ENCODE peak calls at places on chromosomes 3 and 15, in four cellular contexts. One of them, this sample, is unnamed.

GRCh38 chr3:13566462-13566748 is 17.5 kb downstream of the FBLN2 start:
- DNase-seq in K562: no peak
- DNase-seq in GM12878: no peak
- DNase-seq in HepG2: no peak
- DNase-seq in this sample: no peak

GRCh38 chr15:85582719-85583089 is 202.3 kb downstream of the AKAP13 start:
- DNase-seq in K562: peak; percentile 53
- DNase-seq in GM12878: peak; percentile 28
- DNase-seq in HepG2: no peak
- DNase-seq in this sample: no peak

GRCh38 chr3:59809750-59810444 is 760.1 kb upstream of the CFAP20DC start:
- DNase-seq in K562: no peak
- DNase-seq in GM12878: no peak
- DNase-seq in HepG2: no peak
- DNase-seq in this sample: no peak

GRCh38 chr3:127525373-127525772 is 65.2 kb downstream of the TPRA1 start:
- DNase-seq in K562: peak; percentile 45
- DNase-seq in GM12878: no peak
- DNase-seq in HepG2: peak; percentile 27
- DNase-seq in this sample: no peak

GRCh38 chr15:75955720-75956119 is 52.0 kb downstream of the FBXO22 start:
- DNase-seq in K562: no peak
- DNase-seq in GM12878: no peak
- DNase-seq in HepG2: no peak
- DNase-seq in this sample: no peak

GRCh38 chr15:82317091-82317489 is 32.2 kb downstream of the GOLGA6L10 start:
- DNase-seq in K562: peak; percentile 45
- DNase-seq in GM12878: no peak
- DNase-seq in HepG2: no peak
- DNase-seq in this sample: no peak

GRCh38 chr15:97745481-97746071 is 214.9 kb upstream of the ARRDC4 start:
- DNase-seq in K562: peak; percentile 59
- DNase-seq in GM12878: no peak
- DNase-seq in HepG2: peak; percentile 23
- DNase-seq in this sample: peak; percentile 62

GRCh38 chr15:25863067-25863967 is at the start of gene ATP10A:
- DNase-seq in K562: no peak
- DNase-seq in GM12878: no peak
- DNase-seq in HepG2: no peak
- DNase-seq in this sample: peak; percentile 44

GRCh38 chr3:16511561-16512434 is 1.7 kb downstream of the RFTN1 start:
- DNase-seq in K562: no peak
- DNase-seq in GM12878: peak; percentile 98
- DNase-seq in HepG2: no peak
- DNase-seq in this sample: no peak

GRCh38 chr3:162165346-162165745 is 668.7 kb downstream of the OTOL1 start:
- DNase-seq in K562: no peak
- DNase-seq in GM12878: no peak
- DNase-seq in HepG2: no peak
- DNase-seq in this sample: no peak

GRCh38 chr3:152471814-152472605 is 203.3 kb downstream of the MBNL1 start:
- DNase-seq in K562: peak; percentile 82
- DNase-seq in GM12878: peak; percentile 37
- DNase-seq in HepG2: peak; percentile 52
- DNase-seq in this sample: peak; percentile 54

GRCh38 chr3:72606005-72606800 is 242.0 kb downstream of the SHQ1 start:
- DNase-seq in K562: no peak
- DNase-seq in GM12878: no peak
- DNase-seq in HepG2: peak; percentile 65
- DNase-seq in this sample: no peak

GRCh38 chr3:67653425-67654098 is 850 bp downstream of the SUCLG2 start:
- DNase-seq in K562: peak; percentile 10
- DNase-seq in GM12878: no peak
- DNase-seq in HepG2: peak; percentile 54
- DNase-seq in this sample: no peak

GRCh38 chr3:16239776-16240175 is 25.0 kb downstream of the DPH3 start:
- DNase-seq in K562: no peak
- DNase-seq in GM12878: no peak
- DNase-seq in HepG2: no peak
- DNase-seq in this sample: no peak

GRCh38 chr3:33074217-33075067 is 22.5 kb downstream of the GLB1 start:
- DNase-seq in K562: peak; percentile 92
- DNase-seq in GM12878: no peak
- DNase-seq in HepG2: peak; percentile 58
- DNase-seq in this sample: peak; percentile 79

GRCh38 chr3:181730364-181730763 is 18.6 kb downstream of the SOX2 start:
- DNase-seq in K562: no peak
- DNase-seq in GM12878: no peak
- DNase-seq in HepG2: no peak
- DNase-seq in this sample: no peak

GRCh38 chr3:55162031-55162784 is 234.3 kb upstream of the LRTM1 start:
- DNase-seq in K562: no peak
- DNase-seq in GM12878: peak; percentile 19
- DNase-seq in HepG2: no peak
- DNase-seq in this sample: no peak

GRCh38 chr3:33773627-33774026 is 24.8 kb upstream of the PDCD6IP start:
- DNase-seq in K562: no peak
- DNase-seq in GM12878: no peak
- DNase-seq in HepG2: no peak
- DNase-seq in this sample: no peak

GRCh38 chr15:60933914-60934885 is 294.9 kb downstream of the RORA start:
- DNase-seq in K562: no peak
- DNase-seq in GM12878: no peak
- DNase-seq in HepG2: no peak
- DNase-seq in this sample: no peak

GRCh38 chr3:4174760-4175159 is 128.4 kb upstream of the SETMAR start:
- DNase-seq in K562: no peak
- DNase-seq in GM12878: no peak
- DNase-seq in HepG2: no peak
- DNase-seq in this sample: peak; percentile 44

GRCh38 chr15:70091649-70092461 is 5.9 kb downstream of the TLE3 start:
- DNase-seq in K562: peak; percentile 78
- DNase-seq in GM12878: no peak
- DNase-seq in HepG2: peak; percentile 60
- DNase-seq in this sample: no peak

GRCh38 chr3:43768594-43768993 is 77.9 kb downstream of the ABHD5 start:
- DNase-seq in K562: no peak
- DNase-seq in GM12878: no peak
- DNase-seq in HepG2: no peak
- DNase-seq in this sample: no peak

GRCh38 chr15:59918994-59919951 is 84.8 kb upstream of the FOXB1 start:
- DNase-seq in K562: no peak
- DNase-seq in GM12878: peak; percentile 57
- DNase-seq in HepG2: no peak
- DNase-seq in this sample: no peak

DNA sequence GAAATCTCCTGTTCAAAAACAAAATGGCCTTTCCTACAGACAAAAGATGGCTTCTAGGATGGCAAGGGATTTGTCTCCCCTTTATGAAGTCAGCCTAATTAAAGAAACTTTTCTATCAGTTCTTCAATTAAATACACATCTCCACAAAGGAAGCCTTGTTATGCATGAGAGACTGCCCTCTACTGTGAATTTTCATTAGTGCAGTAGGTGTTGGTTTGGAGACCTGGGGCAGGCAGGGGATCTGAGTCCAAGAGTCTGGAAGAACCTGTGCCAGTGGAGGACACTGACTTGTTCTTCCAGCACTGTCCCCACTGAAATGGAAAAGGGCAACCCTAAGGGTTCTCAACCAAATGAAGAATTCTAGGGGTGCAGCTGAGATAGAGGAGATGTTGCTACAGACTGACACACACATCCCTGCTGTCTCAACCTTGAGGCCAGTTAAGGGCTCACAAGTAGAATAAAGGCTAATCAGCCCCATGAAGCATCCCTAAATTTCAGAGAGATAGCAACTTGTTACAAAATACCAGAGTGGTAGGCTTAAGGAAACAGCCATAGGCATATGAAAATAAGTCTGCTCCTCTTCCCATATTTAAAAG is 174.0 kb upstream of the PRICKLE2 start:
- DNase-seq in K562: peak; percentile 11
- DNase-seq in GM12878: no peak
- DNase-seq in HepG2: peak; percentile 21
- DNase-seq in this sample: peak; percentile 20
- TF ChIP-seq SP1 in K562: no peak
- TF ChIP-seq SP1 in GM12878: no peak
- TF ChIP-seq SP1 in HepG2: no peak
- TF ChIP-seq SP1 in this sample: no peak

GRCh38 chr3:190731596-190731995 is 130.9 kb downstream of the GMNC start:
- DNase-seq in K562: no peak
- DNase-seq in GM12878: no peak
- DNase-seq in HepG2: no peak
- DNase-seq in this sample: no peak

GRCh38 chr3:190738756-190739155 is 123.7 kb downstream of the GMNC start:
- DNase-seq in K562: no peak
- DNase-seq in GM12878: no peak
- DNase-seq in HepG2: no peak
- DNase-seq in this sample: no peak

GRCh38 chr3:190739726-190740230 is 122.7 kb downstream of the GMNC start:
- DNase-seq in K562: no peak
- DNase-seq in GM12878: no peak
- DNase-seq in HepG2: no peak
- DNase-seq in this sample: no peak

GRCh38 chr3:190737451-190737850 is 125.0 kb downstream of the GMNC start:
- DNase-seq in K562: no peak
- DNase-seq in GM12878: no peak
- DNase-seq in HepG2: no peak
- DNase-seq in this sample: no peak

DNA sequence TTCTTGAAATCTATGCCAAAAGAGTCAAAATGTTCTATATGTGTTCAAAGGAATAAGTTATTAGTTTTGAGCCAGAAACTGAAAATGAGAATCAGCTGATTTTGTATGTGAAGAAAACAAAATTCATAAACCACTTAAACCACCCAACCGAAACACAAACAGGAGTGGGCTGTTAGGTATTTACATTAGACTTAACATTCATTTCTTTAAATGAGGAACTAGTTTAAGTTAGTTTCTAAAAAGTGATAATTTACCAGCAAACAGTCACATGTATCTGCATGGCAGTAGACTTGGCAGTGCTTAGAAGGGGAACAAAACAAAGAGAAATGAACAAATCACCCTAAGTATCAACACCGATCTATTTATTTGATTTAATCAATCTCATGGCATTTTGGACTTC is 128.0 kb downstream of the GMNC start:
- DNase-seq in K562: no peak
- DNase-seq in GM12878: no peak
- DNase-seq in HepG2: no peak
- DNase-seq in this sample: no peak
- TF ChIP-seq TCF7 in K562: no peak
- TF ChIP-seq TCF7 in GM12878: no peak
- TF ChIP-seq TCF7 in HepG2: no peak
- TF ChIP-seq TCF7 in this sample: no peak

GRCh38 chr3:129829640-129830039 is 63.9 kb downstream of the TMCC1 start:
- DNase-seq in K562: peak; percentile 67
- DNase-seq in GM12878: no peak
- DNase-seq in HepG2: peak; percentile 83
- DNase-seq in this sample: peak; percentile 23
- TF ChIP-seq SP1 in K562: no peak
- TF ChIP-seq SP1 in GM12878: no peak
- TF ChIP-seq SP1 in HepG2: no peak
- TF ChIP-seq SP1 in this sample: no peak

GRCh38 chr3:49362579-49362978 is 4.4 kb upstream of the GPX1 start:
- DNase-seq in K562: no peak
- DNase-seq in GM12878: no peak
- DNase-seq in HepG2: no peak
- DNase-seq in this sample: no peak

GRCh38 chr3:49358217-49358883 is at the start of gene GPX1:
- DNase-seq in K562: no peak
- DNase-seq in GM12878: peak; percentile 70
- DNase-seq in HepG2: peak; percentile 92
- DNase-seq in this sample: peak; percentile 97

GRCh38 chr3:49358884-49359225 is 702 bp upstream of the GPX1 start:
- DNase-seq in K562: no peak
- DNase-seq in GM12878: no peak
- DNase-seq in HepG2: peak; percentile 64
- DNase-seq in this sample: no peak

GRCh38 chr3:49357466-49358216 is 512 bp downstream of the GPX1 start:
- DNase-seq in K562: no peak
- DNase-seq in GM12878: no peak
- DNase-seq in HepG2: no peak
- DNase-seq in this sample: peak; percentile 57

DNA sequence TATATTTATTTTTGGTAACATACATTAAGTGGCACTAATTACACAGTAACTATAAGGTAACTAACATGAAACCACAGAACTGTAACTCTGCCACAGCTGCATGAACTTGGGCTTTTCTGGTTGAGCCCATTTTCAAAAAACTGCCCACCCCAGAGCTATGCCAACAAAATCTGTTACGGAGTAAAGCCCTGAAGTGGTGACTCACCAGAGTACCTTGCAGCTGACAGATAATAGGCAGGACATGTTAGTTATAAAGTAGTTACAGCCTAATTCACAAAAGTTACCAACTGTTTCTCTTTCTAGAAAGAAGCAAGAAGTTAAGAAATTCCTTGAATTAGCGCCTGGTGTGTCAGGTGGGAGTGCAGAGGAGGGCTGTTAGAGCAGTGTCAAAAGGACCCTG is 1.5 kb upstream of the GPX1 start:
- DNase-seq in K562: no peak
- DNase-seq in GM12878: no peak
- DNase-seq in HepG2: no peak
- DNase-seq in this sample: no peak
- TF ChIP-seq TCF7 in K562: no peak
- TF ChIP-seq TCF7 in GM12878: no peak
- TF ChIP-seq TCF7 in HepG2: no peak
- TF ChIP-seq TCF7 in this sample: no peak

This sample was measured in WTC11.